ENCODE peak calls at places on chromosomes 6 and 20, in seven cellular contexts. One of them, this sample, is unnamed.

GRCh38 chr6:166478782-166479592 is 96.2 kb upstream of the MPC1 start:
- DNase-seq in GM23248: no peak
- DNase-seq in left cardiac atrium: no peak
- DNase-seq in PC-3: no peak
- DNase-seq in body of pancreas: no peak
- DNase-seq in AG20443: no peak
- DNase-seq in dermis blood vessel endothelial cell: no peak
- DNase-seq in this sample: no peak

GRCh38 chr6:110095101-110095500 is 84.4 kb downstream of the WASF1 start:
- DNase-seq in PC-3: no peak
- DNase-seq in GM23248: no peak
- DNase-seq in AG20443: no peak
- DNase-seq in left cardiac atrium: no peak
- DNase-seq in body of pancreas: no peak
- DNase-seq in dermis blood vessel endothelial cell: peak; percentile 84
- DNase-seq in this sample: no peak

GRCh38 chr6:159594750-159595117 is 98.3 kb downstream of the SOD2 start:
- DNase-seq in body of pancreas: no peak
- DNase-seq in PC-3: peak; percentile 74
- DNase-seq in GM23248: peak; percentile 91
- DNase-seq in left cardiac atrium: no peak
- DNase-seq in dermis blood vessel endothelial cell: peak; percentile 53
- DNase-seq in AG20443: peak; percentile 61
- DNase-seq in this sample: no peak

GRCh38 chr6:42460892-42461291 is 9.2 kb upstream of the TRERF1 start:
- DNase-seq in body of pancreas: no peak
- DNase-seq in PC-3: no peak
- DNase-seq in left cardiac atrium: no peak
- DNase-seq in GM23248: peak; percentile 68
- DNase-seq in AG20443: peak; percentile 51
- DNase-seq in dermis blood vessel endothelial cell: no peak
- DNase-seq in this sample: no peak

GRCh38 chr6:42316981-42317380 is 99.3 kb upstream of the MRPS10 start:
- DNase-seq in PC-3: peak; percentile 45
- DNase-seq in GM23248: no peak
- DNase-seq in body of pancreas: no peak
- DNase-seq in dermis blood vessel endothelial cell: no peak
- DNase-seq in left cardiac atrium: no peak
- DNase-seq in AG20443: no peak
- DNase-seq in this sample: no peak

GRCh38 chr20:59645316-59645715 is 41.0 kb downstream of the PHACTR3 start:
- DNase-seq in PC-3: no peak
- DNase-seq in GM23248: no peak
- DNase-seq in body of pancreas: no peak
- DNase-seq in AG20443: no peak
- DNase-seq in left cardiac atrium: no peak
- DNase-seq in dermis blood vessel endothelial cell: no peak
- DNase-seq in this sample: no peak

GRCh38 chr20:63549679-63550282 is 2.2 kb upstream of the SRMS start:
- DNase-seq in GM23248: no peak
- DNase-seq in body of pancreas: no peak
- DNase-seq in left cardiac atrium: no peak
- DNase-seq in PC-3: no peak
- DNase-seq in dermis blood vessel endothelial cell: no peak
- DNase-seq in AG20443: no peak
- DNase-seq in this sample: no peak

GRCh38 chr6:116282698-116283097 is 3.0 kb upstream of the TSPYL1 start:
- DNase-seq in AG20443: no peak
- DNase-seq in dermis blood vessel endothelial cell: no peak
- DNase-seq in PC-3: no peak
- DNase-seq in body of pancreas: no peak
- DNase-seq in left cardiac atrium: no peak
- DNase-seq in GM23248: no peak
- DNase-seq in this sample: no peak

GRCh38 chr6:15132854-15133670 is 112.8 kb upstream of the JARID2 start:
- DNase-seq in PC-3: peak; percentile 97
- DNase-seq in GM23248: peak; percentile 94
- DNase-seq in dermis blood vessel endothelial cell: peak; percentile 2
- DNase-seq in body of pancreas: no peak
- DNase-seq in AG20443: peak; percentile 82
- DNase-seq in left cardiac atrium: no peak
- DNase-seq in this sample: no peak

GRCh38 chr20:35604444-35604750 is 11.2 kb upstream of the SPAG4 start:
- DNase-seq in PC-3: no peak
- DNase-seq in GM23248: peak; percentile 20
- DNase-seq in body of pancreas: peak; percentile 63
- DNase-seq in left cardiac atrium: no peak
- DNase-seq in AG20443: no peak
- DNase-seq in dermis blood vessel endothelial cell: peak; percentile 47
- DNase-seq in this sample: no peak

GRCh38 chr20:431012-431904 is 23.2 kb downstream of the RBCK1 start:
- DNase-seq in AG20443: peak; percentile 59
- DNase-seq in body of pancreas: peak; percentile 86
- DNase-seq in dermis blood vessel endothelial cell: peak; percentile 94
- DNase-seq in left cardiac atrium: peak; percentile 56
- DNase-seq in PC-3: peak; percentile 91
- DNase-seq in GM23248: peak; percentile 66
- DNase-seq in this sample: peak; percentile 64

GRCh38 chr20:49941456-49941855 is 5.3 kb downstream of the RNF114 start:
- DNase-seq in body of pancreas: no peak
- DNase-seq in left cardiac atrium: no peak
- DNase-seq in AG20443: no peak
- DNase-seq in PC-3: no peak
- DNase-seq in dermis blood vessel endothelial cell: no peak
- DNase-seq in GM23248: no peak
- DNase-seq in this sample: no peak

GRCh38 chr6:139134817-139135577 is at the start of gene HECA:
- DNase-seq in left cardiac atrium: peak; percentile 99
- DNase-seq in PC-3: peak; percentile 80
- DNase-seq in AG20443: peak; percentile 98
- DNase-seq in GM23248: peak; percentile 98
- DNase-seq in body of pancreas: peak; percentile 98
- DNase-seq in dermis blood vessel endothelial cell: peak; percentile 97
- DNase-seq in this sample: peak; percentile 59

GRCh38 chr6:108961077-108961476 is 112.9 kb downstream of the ARMC2 start:
- DNase-seq in AG20443: no peak
- DNase-seq in PC-3: no peak
- DNase-seq in GM23248: no peak
- DNase-seq in body of pancreas: no peak
- DNase-seq in left cardiac atrium: no peak
- DNase-seq in dermis blood vessel endothelial cell: no peak
- DNase-seq in this sample: no peak

This sample was measured in LNCaP clone FGC.